ENCODE peak calls at places on chromosomes 13 and 19, in four cellular contexts. G is neural progenitor cell, Z is colonic mucosa, N is right lobe of liver. H is an unnamed sample. For H3K4me1, the result is how much of the 10 kb centered on the place peaks cover.

GRCh38 chr13:113407103-113407530 is 43.2 kb upstream of the GRTP1 start:
- DNase-seq in G (no peak), Z (no peak), N (peak), H (no peak)

GRCh38 chr13:49607761-49608160 is 20.5 kb upstream of the ARL11 start:
- DNase-seq in G (no peak), Z (no peak), N (no peak), H (no peak)

GRCh38 chr13:106182404-106182803 is 353.1 kb downstream of the EFNB2 start:
- DNase-seq in G (no peak), Z (peak), N (no peak), H (no peak)

GRCh38 chr19:19269952-19270694 is 3.0 kb downstream of the TM6SF2 start:
- DNase-seq in G (no peak), Z (no peak), N (no peak), H (peak)

GRCh38 chr13:33135097-33135496 is 118.9 kb downstream of the KL start:
- DNase-seq in G (no peak), Z (no peak), N (no peak), H (no peak)

GRCh38 chr13:110216403-110217041 is 90.4 kb downstream of the COL4A1 start:
- DNase-seq in G (no peak), Z (no peak), N (no peak), H (no peak)

GRCh38 chr13:110912651-110913051 is 2.2 kb downstream of the ANKRD10 start:
- DNase-seq in G (peak), Z (no peak), N (no peak), H (peak)

GRCh38 chr13:34013061-34013460 is 195.1 kb downstream of the RFC3 start:
- DNase-seq in G (no peak), Z (no peak), N (no peak), H (no peak)

GRCh38 chr13:75372517-75372916 is 109.5 kb downstream of the TBC1D4 start:
- DNase-seq in G (peak), Z (peak), N (no peak), H (peak)

GRCh38 chr19:49431330-49431749 is 6.2 kb downstream of the GFY start:
- DNase-seq in G (no peak), Z (no peak), N (no peak), H (no peak)

GRCh38 chr13:75494491-75494890 is 12.5 kb upstream of the TBC1D4 start:
- DNase-seq in G (no peak), Z (no peak), N (no peak), H (no peak)

GRCh38 chr19:15181394-15181793 is 19.4 kb downstream of the NOTCH3 start:
- DNase-seq in G (no peak), Z (peak), N (no peak), H (no peak)

GRCh38 chr13:27573265-27573664 is 47.1 kb downstream of the LNX2 start:
- DNase-seq in G (no peak), Z (no peak), N (no peak), H (peak)

GRCh38 chr19:12938536-12939291 is at the start of gene CALR:
- DNase-seq in G (peak), Z (peak), N (no peak), H (peak)

GRCh38 chr19:871446-872265 is 12.2 kb downstream of the CFD start:
- DNase-seq in G (peak), Z (no peak), N (no peak), H (no peak)

DNA sequence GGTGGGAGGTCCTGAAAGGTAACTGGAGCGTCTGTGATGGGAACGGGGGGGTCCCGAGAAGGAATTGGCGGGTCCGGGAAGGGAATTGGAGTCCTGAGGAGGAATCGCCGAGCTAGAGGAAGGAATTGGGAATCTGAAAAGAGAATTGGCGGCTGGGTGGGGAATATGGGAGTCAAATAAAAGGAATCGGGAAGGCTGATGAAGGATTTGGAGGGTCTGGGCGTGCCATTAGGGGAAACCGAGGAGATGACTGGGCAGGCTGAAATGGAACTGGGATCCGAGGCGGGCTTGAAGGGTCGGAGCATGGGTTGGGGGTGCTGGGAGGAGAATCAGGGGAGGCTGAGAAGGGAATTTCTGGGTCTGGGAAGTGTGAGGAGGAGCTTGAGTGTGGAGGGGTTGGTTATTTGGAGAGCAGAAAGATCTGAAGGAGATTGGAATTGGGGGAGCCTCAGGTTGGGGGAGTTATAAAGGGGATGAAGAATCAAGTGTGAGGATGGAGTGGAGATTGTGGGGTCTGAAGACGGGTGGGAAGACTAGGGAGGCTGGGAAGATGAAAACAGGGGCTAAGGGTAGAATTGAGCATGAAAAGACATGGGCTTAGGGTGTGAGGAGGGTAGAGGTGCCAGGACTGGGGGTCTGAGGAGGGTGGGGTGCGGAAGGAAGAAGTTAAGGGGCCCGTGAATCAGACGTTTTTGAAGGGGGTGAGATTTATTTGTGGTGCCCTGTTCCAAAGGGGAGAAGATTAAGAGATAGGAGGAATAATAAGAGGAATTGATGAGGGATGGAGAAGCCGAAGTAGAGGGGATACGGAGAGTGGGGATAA is 728 bp downstream of the ACTN4 start:
- DNase-seq in G (no peak), Z (peak), N (no peak), H (peak)
- H3K4me1 ChIP-seq in G (under half), Z (under half), N (under half), H (under half)

DNA sequence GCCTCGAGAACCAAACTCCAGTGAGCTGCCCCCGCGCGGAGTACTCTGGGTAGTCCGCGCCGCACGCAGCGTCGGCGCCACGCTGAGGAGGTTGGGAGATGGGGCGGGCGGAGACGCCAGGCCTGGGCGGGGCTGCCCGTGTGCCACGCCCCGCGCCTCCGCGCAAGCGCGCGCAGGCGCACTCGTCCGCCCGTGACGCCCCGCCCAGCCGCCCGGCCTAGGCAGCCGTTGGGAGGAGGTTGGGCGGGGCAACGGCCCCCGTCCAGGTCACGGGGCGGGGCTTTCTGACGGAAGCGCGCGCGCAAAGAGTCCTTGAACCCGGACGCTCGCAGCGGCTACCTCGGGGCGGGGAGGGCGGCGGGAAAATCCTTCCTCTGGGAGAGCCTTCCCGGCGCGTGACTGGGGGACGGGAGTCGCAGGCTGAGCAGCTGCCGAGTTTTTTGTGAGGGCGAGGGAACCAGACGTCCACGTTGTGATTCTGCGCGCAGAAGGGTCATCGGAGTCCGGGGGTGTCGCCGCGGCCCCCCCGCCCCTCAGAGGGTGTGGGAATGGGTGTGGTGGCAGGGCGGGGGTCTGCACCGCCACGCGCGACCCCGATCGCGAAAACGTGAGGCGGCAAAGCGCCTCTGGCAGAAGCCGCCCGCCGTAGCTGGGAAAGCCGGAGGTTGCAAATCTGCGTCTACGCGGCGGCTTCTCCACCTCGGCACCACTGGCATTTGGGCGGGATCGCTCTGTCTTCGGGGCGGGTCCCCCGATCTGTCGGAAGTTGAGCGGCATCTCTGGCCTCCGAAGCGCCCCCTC is at the start of gene MED26:
- DNase-seq in G (peak), Z (peak), N (peak), H (peak)
- H3K4me1 ChIP-seq in G (under half), Z (under half), N (under half), H (under half)

DNA sequence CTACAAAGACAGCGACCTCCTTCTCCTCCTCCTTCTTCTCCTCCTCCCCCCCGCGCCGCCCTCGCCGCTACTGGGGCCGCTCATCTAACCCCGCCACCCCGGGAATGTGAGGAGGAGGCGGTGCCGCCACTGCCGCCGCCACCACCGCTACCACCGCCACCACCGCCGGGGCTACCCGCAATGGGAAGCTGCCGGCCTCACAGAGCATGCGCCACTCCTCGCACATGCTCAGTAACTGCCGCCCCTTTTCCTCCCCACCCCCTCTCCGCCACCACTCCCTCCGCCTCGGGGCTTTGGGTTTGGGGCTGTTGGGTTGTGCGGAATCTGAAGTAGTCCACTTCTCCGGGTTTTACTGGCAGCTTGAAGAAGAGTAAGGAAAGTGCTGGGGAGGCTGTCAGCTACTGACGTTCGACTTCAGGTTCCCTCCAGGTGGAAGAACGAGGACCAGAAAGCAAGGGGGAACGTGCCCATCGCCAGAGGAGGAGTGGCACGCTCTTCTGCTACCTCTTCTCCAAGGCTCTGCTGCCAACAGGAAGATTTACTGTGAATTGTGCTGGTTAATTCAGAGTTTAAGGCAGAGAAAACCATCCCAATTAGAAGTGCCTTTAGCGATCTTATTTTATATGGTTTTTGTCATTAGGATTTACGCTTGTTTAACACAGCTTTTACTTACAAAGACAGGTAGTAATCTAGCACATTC is at the start of gene MYCBP2:
- DNase-seq in G (peak), Z (peak), N (peak), H (peak)
- H3K4me1 ChIP-seq in G (under half), Z (under half), N (under half), H (under half)

GRCh38 chr13:46621133-46621532 is 68.2 kb downstream of the LRCH1 start:
- DNase-seq in G (no peak), Z (no peak), N (no peak), H (no peak)

GRCh38 chr13:46620029-46620428 is 67.1 kb downstream of the LRCH1 start:
- DNase-seq in G (no peak), Z (no peak), N (no peak), H (no peak)

GRCh38 chr13:46615888-46616531 is 63.0 kb downstream of the LRCH1 start:
- DNase-seq in G (no peak), Z (no peak), N (no peak), H (peak)

GRCh38 chr13:46617382-46617781 is 64.4 kb downstream of the LRCH1 start:
- DNase-seq in G (no peak), Z (no peak), N (no peak), H (no peak)

GRCh38 chr13:46617885-46618284 is 64.9 kb downstream of the LRCH1 start:
- DNase-seq in G (no peak), Z (no peak), N (no peak), H (no peak)
- H3K4me1 ChIP-seq in G (under half), Z (under half), N (under half), H (half or more)